ENCODE peak calls at places on chromosomes 4 and X, in seven cellular contexts. Q is stimulated activated CD4-positive, alpha-beta T cell treated with anti-CD3 and anti-CD28 coated beads, Interleukin-12 subunit alpha, Interleukin-12 subunit beta, amount 100 ng/mL, for 24 hours; H is cerebellar cortex; G is activated naive CD4-positive, alpha-beta T cell treated with Interleukin-2 at 50 U/mL for 16 hours; L is effector CD8-positive, alpha-beta T cell; P is cerebellar nuclear complex; O is DMS153. D is an unnamed sample.

GRCh38 chr4:4226606-4227438 is at the start of gene OTOP1:
- DNase-seq in Q (no peak), H (no peak), G (no peak), L (no peak), P (no peak), O (no peak), D (no peak)

GRCh38 chrX:136879001-136879667 is 1.4 kb downstream of the RBMX start:
- DNase-seq in Q (no peak), H (no peak), G (no peak), L (no peak), P (no peak), O (no peak), D (no peak)

GRCh38 chr4:164464313-164464712 is 289.6 kb upstream of the SMIM31 start:
- DNase-seq in Q (no peak), H (no peak), G (no peak), L (no peak), P (no peak), O (no peak), D (no peak)

GRCh38 chr4:13126976-13127910 is 356.9 kb downstream of the RAB28 start:
- DNase-seq in Q (no peak), H (no peak), G (no peak), L (no peak), P (no peak), O (no peak), D (no peak)

GRCh38 chrX:154596290-154596929 is 11.5 kb downstream of the CTAG1A start:
- DNase-seq in Q (no peak), H (no peak), G (no peak), L (no peak), P (no peak), O (no peak), D (no peak)

GRCh38 chrX:120671963-120672362 is 42.1 kb upstream of the C1GALT1C1 start:
- DNase-seq in Q (no peak), H (no peak), G (no peak), L (no peak), P (no peak), O (no peak), D (no peak)

GRCh38 chr4:84529169-84529751 is 30.2 kb upstream of the NKX6-1 start:
- DNase-seq in Q (no peak), H (peak), G (no peak), L (no peak), P (no peak), O (no peak), D (no peak)

GRCh38 chr4:83282049-83282535 is 2.5 kb downstream of the COQ2 start:
- DNase-seq in Q (peak), H (peak), G (peak), L (peak), P (no peak), O (no peak), D (peak)

GRCh38 chrX:117095393-117095792 is 632.6 kb upstream of the CT83 start:
- DNase-seq in Q (no peak), H (no peak), G (no peak), L (no peak), P (no peak), O (no peak), D (no peak)

GRCh38 chrX:135340827-135341226 is 31.5 kb downstream of the ETDC start:
- DNase-seq in Q (no peak), H (no peak), G (no peak), L (no peak), P (no peak), O (no peak), D (no peak)

GRCh38 chr4:181890031-181890430 is 353.2 kb upstream of the TENM3 start:
- DNase-seq in Q (no peak), H (no peak), G (no peak), L (no peak), P (no peak), O (no peak), D (no peak)

GRCh38 chrX:49188468-49189076 is 2.4 kb upstream of the PRICKLE3 start:
- DNase-seq in Q (no peak), H (no peak), G (no peak), L (no peak), P (no peak), O (no peak), D (no peak)

GRCh38 chr4:83785906-83786305 is 250.0 kb downstream of the GPAT3 start:
- DNase-seq in Q (no peak), H (no peak), G (no peak), L (no peak), P (no peak), O (no peak), D (no peak)

GRCh38 chr4:23717528-23718248 is 172.2 kb downstream of the PPARGC1A start:
- DNase-seq in Q (no peak), H (peak), G (no peak), L (no peak), P (no peak), O (no peak), D (no peak)

GRCh38 chr4:16136771-16137170 is 52.9 kb upstream of the PROM1 start:
- DNase-seq in Q (no peak), H (no peak), G (no peak), L (no peak), P (no peak), O (no peak), D (no peak)

GRCh38 chr4:150082241-150082640 is 4.0 kb downstream of the DCLK2 start:
- DNase-seq in Q (no peak), H (peak), G (no peak), L (no peak), P (no peak), O (no peak), D (no peak)

GRCh38 chr4:54440394-54441223 is 211.5 kb downstream of the PDGFRA start:
- DNase-seq in Q (no peak), H (peak), G (no peak), L (no peak), P (no peak), O (no peak), D (no peak)

GRCh38 chrX:4805559-4805958 is 1092.1 kb upstream of the PRKX start:
- DNase-seq in Q (no peak), H (no peak), G (no peak), L (no peak), P (no peak), O (no peak), D (no peak)

GRCh38 chr4:42671431-42672194 is 14.7 kb upstream of the ATP8A1 start:
- DNase-seq in Q (no peak), H (no peak), G (no peak), L (no peak), P (no peak), O (no peak), D (peak)

GRCh38 chr4:5037553-5038551 is 13.4 kb upstream of the STK32B start:
- DNase-seq in Q (no peak), H (no peak), G (no peak), L (no peak), P (no peak), O (no peak), D (no peak)

D was measured in T-helper 2 cell treated with Interferon-gamma antibody and Interleukin-4, amounts not matched to agents 5 μg/mL and 100 μg/mL, for 36 hours.